ENCODE peak calls at places on chromosomes 3 and 15, in five cellular contexts. D is iris pigment epithelial cell; G is cardiac fibroblast; A is stimulated activated CD4-positive, alpha-beta T cell treated with anti-CD3 and anti-CD28 coated beads, Interleukin-4, amount 100 ng/mL, for 48 hours; P is stomach. S is an unnamed sample.

GRCh38 chr3:73046195-73046594 is 15.3 kb upstream of the EBLN2 start:
- DNase-seq in D (no peak), G (no peak), A (no peak), P (no peak), S (no peak)

GRCh38 chr3:156010829-156011228 is 109.5 kb upstream of the KCNAB1 start:
- DNase-seq in D (no peak), G (peak), A (no peak), P (no peak), S (no peak)

GRCh38 chr3:183081459-183082183 is 17.7 kb downstream of the MCCC1 start:
- DNase-seq in D (no peak), G (no peak), A (no peak), P (no peak), S (no peak)

GRCh38 chr15:77838061-77838460 is 205.3 kb upstream of the LINGO1 start:
- DNase-seq in D (peak), G (no peak), A (no peak), P (no peak), S (peak)

GRCh38 chr15:101698314-101698713 is 26.0 kb downstream of the TARS3 start:
- DNase-seq in D (no peak), G (no peak), A (no peak), P (no peak), S (no peak)

GRCh38 chr15:90705212-90705611 is 11.9 kb upstream of the BLM start:
- DNase-seq in D (no peak), G (no peak), A (no peak), P (no peak), S (no peak)

GRCh38 chr15:21262851-21263400 is 177.4 kb downstream of the POTEB3 start:
- DNase-seq in D (no peak), G (no peak), A (no peak), P (no peak), S (no peak)

GRCh38 chr15:93307513-93307912 is 218.5 kb upstream of the RGMA start:
- DNase-seq in D (no peak), G (no peak), A (no peak), P (no peak), S (no peak)

GRCh38 chr15:68271854-68272471 is 5.6 kb upstream of the FEM1B start:
- DNase-seq in D (peak), G (peak), A (no peak), P (no peak), S (peak)

GRCh38 chr15:62165029-62165792 is at the start of gene C2CD4B:
- DNase-seq in D (no peak), G (peak), A (peak), P (peak), S (no peak)